ENCODE peak calls at places on chromosomes 7 and 10, in seven cellular contexts. U, L, K, W, M, Y and N are unnamed samples.

GRCh38 chr10:14670551-14671240 is 104.0 kb downstream of the FAM107B start:
- ATAC-seq in U (no peak), L (no peak), K (peak; percentile 86), W (no peak), M (no peak), Y (no peak), N (no peak)

GRCh38 chr7:94412762-94413322 is 18.1 kb downstream of the COL1A2 start:
- ATAC-seq in U (no peak), L (no peak), K (no peak), W (no peak), M (no peak), Y (no peak), N (no peak)

GRCh38 chr10:112275512-112276245 is 7.5 kb upstream of the TECTB start:
- ATAC-seq in U (no peak), L (no peak), K (no peak), W (peak; percentile 44), M (no peak), Y (no peak), N (no peak)

GRCh38 chr10:62054825-62055224 is 153.3 kb downstream of the ARID5B start:
- ATAC-seq in U (no peak), L (no peak), K (no peak), W (no peak), M (no peak), Y (no peak), N (no peak)

GRCh38 chr7:36765605-36766004 is 41.3 kb upstream of the AOAH start:
- ATAC-seq in U (no peak), L (no peak), K (peak; percentile 69), W (no peak), M (peak; percentile 91), Y (peak; percentile 97), N (no peak)

GRCh38 chr7:116978006-116978405 is 24.7 kb downstream of the ST7 start:
- ATAC-seq in U (no peak), L (no peak), K (no peak), W (no peak), M (no peak), Y (peak; percentile 52), N (no peak)

GRCh38 chr7:151852486-151853396 is 24.2 kb downstream of the PRKAG2 start:
- ATAC-seq in U (no peak), L (no peak), K (no peak), W (no peak), M (no peak), Y (peak; percentile 39), N (no peak)

GRCh38 chr7:142885311-142886230 is at the start of gene TRPV6:
- ATAC-seq in U (peak; percentile 87), L (no peak), K (peak; percentile 36), W (peak; percentile 88), M (peak; percentile 93), Y (peak; percentile 55), N (peak; percentile 92)

GRCh38 chr10:63175534-63175933 is 42.4 kb downstream of the NRBF2 start:
- ATAC-seq in U (no peak), L (no peak), K (no peak), W (no peak), M (no peak), Y (peak; percentile 54), N (no peak)

GRCh38 chr10:102681696-102682095 is 32.5 kb downstream of the ARL3 start:
- ATAC-seq in U (no peak), L (no peak), K (no peak), W (no peak), M (no peak), Y (no peak), N (no peak)

GRCh38 chr7:17342726-17343125 is 44.3 kb downstream of the AHR start:
- ATAC-seq in U (no peak), L (no peak), K (no peak), W (no peak), M (no peak), Y (no peak), N (no peak)

GRCh38 chr10:53003094-53003493 is 230.5 kb upstream of the MBL2 start:
- ATAC-seq in U (no peak), L (no peak), K (no peak), W (no peak), M (no peak), Y (no peak), N (no peak)

GRCh38 chr10:12782537-12782936 is 219.0 kb downstream of the CCDC3 start:
- ATAC-seq in U (peak; percentile 49), L (peak; percentile 47), K (peak; percentile 76), W (peak; percentile 58), M (peak; percentile 91), Y (peak; percentile 81), N (no peak)

GRCh38 chr10:132498562-132499366 is 38.8 kb upstream of the INPP5A start:
- ATAC-seq in U (no peak), L (no peak), K (no peak), W (no peak), M (no peak), Y (no peak), N (no peak)

GRCh38 chr10:68435803-68436202 is 28.7 kb upstream of the RUFY2 start:
- ATAC-seq in U (no peak), L (no peak), K (no peak), W (no peak), M (no peak), Y (no peak), N (no peak)

GRCh38 chr7:87188930-87189329 is 30.6 kb downstream of the TMEM243 start:
- ATAC-seq in U (no peak), L (no peak), K (no peak), W (no peak), M (no peak), Y (no peak), N (no peak)

GRCh38 chr7:40749877-40750276 is 615.1 kb downstream of the SUGCT start:
- ATAC-seq in U (no peak), L (peak; percentile 90), K (no peak), W (no peak), M (no peak), Y (no peak), N (no peak)

GRCh38 chr10:31622993-31623392 is 304.0 kb downstream of the ZEB1 start:
- ATAC-seq in U (no peak), L (no peak), K (no peak), W (no peak), M (no peak), Y (no peak), N (no peak)

GRCh38 chr7:1758859-1759521 is 88.9 kb downstream of the ELFN1 start:
- ATAC-seq in U (peak; percentile 9), L (peak; percentile 31), K (peak; percentile 61), W (no peak), M (peak; percentile 39), Y (peak; percentile 29), N (no peak)

GRCh38 chr7:81053623-81054022 is 134.8 kb upstream of the SEMA3C start:
- ATAC-seq in U (no peak), L (no peak), K (peak; percentile 89), W (no peak), M (no peak), Y (no peak), N (no peak)

GRCh38 chr7:75629042-75629441 is 109.7 kb downstream of the HIP1 start:
- ATAC-seq in U (no peak), L (no peak), K (no peak), W (no peak), M (no peak), Y (no peak), N (no peak)